ENCODE peak calls at places on chromosomes 13 and 19, in five cellular contexts. I is activated CD4-positive, CD25-positive, alpha-beta regulatory T cell; Y is mucosa of gallbladder; A is hepatic stellate cell; W is neural crest cell. Q is an unnamed sample.

GRCh38 chr19:2477732-2478191 is 1.8 kb downstream of the GADD45B start:
- DNase-seq in I (no peak), Y (peak; percentile 25), A (peak; percentile 60), W (no peak), Q (peak; percentile 49)

GRCh38 chr13:36673838-36674326 is at the start of gene SERTM1:
- DNase-seq in I (no peak), Y (no peak), A (no peak), W (peak; percentile 60), Q (peak; percentile 14)

GRCh38 chr19:3760871-3761361 is 576 bp downstream of the APBA3 start:
- DNase-seq in I (no peak), Y (no peak), A (peak; percentile 45), W (no peak), Q (no peak)

GRCh38 chr19:4064551-4065260 is 2.0 kb downstream of the ZBTB7A start:
- DNase-seq in I (peak; percentile 29), Y (peak; percentile 51), A (peak; percentile 60), W (no peak), Q (no peak)

GRCh38 chr19:7681336-7682174 is 922 bp downstream of the TRAPPC5 start:
- DNase-seq in I (peak; percentile 75), Y (peak; percentile 82), A (peak; percentile 83), W (peak; percentile 63), Q (peak; percentile 90)

GRCh38 chr13:20058476-20058875 is 99.9 kb downstream of the ZMYM2 start:
- DNase-seq in I (no peak), Y (no peak), A (no peak), W (no peak), Q (no peak)

GRCh38 chr19:36210497-36210896 is 4.0 kb downstream of the ZNF565 start:
- DNase-seq in I (no peak), Y (no peak), A (no peak), W (no peak), Q (no peak)

GRCh38 chr13:27775943-27776342 is 16.3 kb upstream of the GSX1 start:
- DNase-seq in I (no peak), Y (no peak), A (no peak), W (peak; percentile 26), Q (no peak)

GRCh38 chr19:1058112-1058511 is 8.9 kb upstream of the ARHGAP45 start:
- DNase-seq in I (no peak), Y (no peak), A (no peak), W (no peak), Q (no peak)

GRCh38 chr13:112102243-112102642 is 35.3 kb downstream of the SOX1 start:
- DNase-seq in I (no peak), Y (no peak), A (no peak), W (no peak), Q (no peak)

GRCh38 chr19:37999309-38000213 is 92.6 kb downstream of the SIPA1L3 start:
- DNase-seq in I (no peak), Y (no peak), A (peak; percentile 90), W (no peak), Q (peak; percentile 66)

GRCh38 chr13:35518337-35518736 is 41.8 kb upstream of the MAB21L1 start:
- DNase-seq in I (no peak), Y (no peak), A (no peak), W (no peak), Q (no peak)

GRCh38 chr13:112103260-112103843 is 36.4 kb downstream of the SOX1 start:
- DNase-seq in I (no peak), Y (no peak), A (no peak), W (no peak), Q (no peak)

GRCh38 chr19:30854661-30855060 is 482.5 kb downstream of the ZNF536 start:
- DNase-seq in I (no peak), Y (no peak), A (no peak), W (no peak), Q (no peak)

GRCh38 chr13:79404361-79404760 is 1.7 kb downstream of the RBM26 start:
- DNase-seq in I (no peak), Y (no peak), A (no peak), W (no peak), Q (no peak)

GRCh38 chr13:97583884-97584497 is 150.0 kb downstream of the RAP2A start:
- DNase-seq in I (no peak), Y (no peak), A (no peak), W (no peak), Q (no peak)

GRCh38 chr13:80515296-80515695 is 174.4 kb upstream of the SPRY2 start:
- DNase-seq in I (no peak), Y (no peak), A (no peak), W (no peak), Q (no peak)

GRCh38 chr13:108961542-108962125 is 332.2 kb downstream of the MYO16 start:
- DNase-seq in I (no peak), Y (no peak), A (peak; percentile 20), W (no peak), Q (peak; percentile 23)

GRCh38 chr19:13018037-13018914 is 23.0 kb downstream of the NFIX start:
- DNase-seq in I (no peak), Y (no peak), A (peak; percentile 39), W (no peak), Q (no peak)

GRCh38 chr13:35349673-35350278 is 126.7 kb downstream of the MAB21L1 start:
- DNase-seq in I (no peak), Y (no peak), A (no peak), W (no peak), Q (no peak)

GRCh38 chr13:102293723-102294122 is 108.1 kb downstream of the FGF14 start:
- DNase-seq in I (no peak), Y (no peak), A (no peak), W (no peak), Q (no peak)

GRCh38 chr13:32824061-32824460 is 192.2 kb upstream of the KL start:
- DNase-seq in I (no peak), Y (no peak), A (no peak), W (no peak), Q (no peak)

GRCh38 chr13:48231948-48232347 is 1.1 kb upstream of the ITM2B start:
- DNase-seq in I (no peak), Y (no peak), A (no peak), W (no peak), Q (no peak)

GRCh38 chr19:3108775-3109174 is 14.6 kb downstream of the GNA11 start:
- DNase-seq in I (peak; percentile 68), Y (peak; percentile 62), A (peak; percentile 74), W (peak; percentile 65), Q (peak; percentile 75)

GRCh38 chr13:99312493-99312883 is 5.3 kb upstream of the GPR183 start:
- DNase-seq in I (no peak), Y (peak; percentile 70), A (no peak), W (no peak), Q (peak; percentile 14)

GRCh38 chr13:97121894-97122293 is 100.2 kb upstream of the MBNL2 start:
- DNase-seq in I (no peak), Y (no peak), A (no peak), W (no peak), Q (no peak)

GRCh38 chr19:48660854-48661731 is 11.7 kb downstream of the NTN5 start:
- DNase-seq in I (peak; percentile 57), Y (peak; percentile 87), A (peak; percentile 94), W (peak; percentile 31), Q (peak; percentile 93)

GRCh38 chr19:55247621-55248099 is 11.2 kb downstream of the PPP6R1 start:
- DNase-seq in I (no peak), Y (no peak), A (no peak), W (no peak), Q (no peak)

GRCh38 chr19:3146677-3147100 is 10.9 kb downstream of the GNA15 start:
- DNase-seq in I (peak; percentile 68), Y (no peak), A (no peak), W (peak; percentile 63), Q (no peak)

GRCh38 chr13:98141509-98141908 is 1.4 kb upstream of the FARP1 start:
- DNase-seq in I (no peak), Y (no peak), A (no peak), W (no peak), Q (no peak)

GRCh38 chr13:50715402-50716146 is 127.9 kb downstream of the DLEU7 start:
- DNase-seq in I (no peak), Y (peak; percentile 33), A (no peak), W (no peak), Q (no peak)

GRCh38 chr13:45821861-45822260 is 29.7 kb downstream of the SIAH3 start:
- DNase-seq in I (no peak), Y (no peak), A (no peak), W (no peak), Q (no peak)